ENCODE peak calls at places on chromosome 9, in four cellular contexts. F is IMR-90, I is neuronal stem cell, X is mesenchymal stem cell. H is an unnamed sample.
A peak's percentile ranks its signal among the peaks of the same experiment; 100 is the strongest.

GRCh38 chr9:16092627-16093091 is 539.8 kb downstream of the CCDC171 start:
- DNase-seq in F (no peak), I (no peak), X (peak; percentile 73), H (no peak)

GRCh38 chr9:107228648-107229047 is 54.4 kb upstream of the RAD23B start:
- DNase-seq in F (no peak), I (no peak), X (no peak), H (no peak)

GRCh38 chr9:73863924-73864323 is 633.2 kb upstream of the RORB start:
- DNase-seq in F (no peak), I (no peak), X (no peak), H (no peak)

GRCh38 chr9:18727904-18728303 is 254.0 kb downstream of the ADAMTSL1 start:
- DNase-seq in F (no peak), I (no peak), X (no peak), H (no peak)

GRCh38 chr9:109118802-109119438 is 827 bp downstream of the TMEM245 start:
- DNase-seq in F (peak; percentile 15), I (peak; percentile 37), X (peak; percentile 50), H (peak; percentile 54)

GRCh38 chr9:100088202-100088601 is 10.6 kb downstream of the ERP44 start:
- DNase-seq in F (no peak), I (no peak), X (no peak), H (no peak)

GRCh38 chr9:78958887-78959286 is 612.9 kb upstream of the TLE4 start:
- DNase-seq in F (no peak), I (no peak), X (no peak), H (no peak)

GRCh38 chr9:93673844-93674334 is 97.5 kb downstream of the PHF2 start:
- DNase-seq in F (no peak), I (no peak), X (peak; percentile 6), H (peak; percentile 20)

GRCh38 chr9:22829236-22829635 is 382.6 kb downstream of the DMRTA1 start:
- DNase-seq in F (no peak), I (no peak), X (no peak), H (no peak)

GRCh38 chr9:72527801-72528195 is 6.4 kb downstream of the TMC1 start:
- DNase-seq in F (no peak), I (no peak), X (no peak), H (no peak)
- H4K8ac ChIP-seq in F (peak overlapping the region; percentile 84), I (peak overlapping the region; percentile 21), X (peak overlapping the region; percentile 99), H (no peak overlapping the region)

GRCh38 chr9:110799396-110799795 is 130.8 kb downstream of the MUSK start:
- DNase-seq in F (peak; percentile 33), I (no peak), X (no peak), H (no peak)
- H2AFZ ChIP-seq in F (no peak overlapping the region), I (peak overlapping the region; percentile 5), X (no peak overlapping the region), H (no peak overlapping the region)

GRCh38 chr9:96217756-96218693 is 84.0 kb downstream of the HSD17B3 start:
- DNase-seq in F (peak; percentile 30), I (peak; percentile 81), X (peak; percentile 74), H (peak; percentile 83)

GRCh38 chr9:96215841-96216240 is 86.1 kb downstream of the HSD17B3 start:
- DNase-seq in F (no peak), I (no peak), X (no peak), H (no peak)

GRCh38 chr9:96214639-96215038 is 87.3 kb downstream of the HSD17B3 start:
- DNase-seq in F (no peak), I (no peak), X (no peak), H (no peak)

GRCh38 chr9:96217358-96217755 is 84.6 kb downstream of the HSD17B3 start:
- DNase-seq in F (no peak), I (peak; percentile 39), X (peak; percentile 61), H (no peak)

DNA sequence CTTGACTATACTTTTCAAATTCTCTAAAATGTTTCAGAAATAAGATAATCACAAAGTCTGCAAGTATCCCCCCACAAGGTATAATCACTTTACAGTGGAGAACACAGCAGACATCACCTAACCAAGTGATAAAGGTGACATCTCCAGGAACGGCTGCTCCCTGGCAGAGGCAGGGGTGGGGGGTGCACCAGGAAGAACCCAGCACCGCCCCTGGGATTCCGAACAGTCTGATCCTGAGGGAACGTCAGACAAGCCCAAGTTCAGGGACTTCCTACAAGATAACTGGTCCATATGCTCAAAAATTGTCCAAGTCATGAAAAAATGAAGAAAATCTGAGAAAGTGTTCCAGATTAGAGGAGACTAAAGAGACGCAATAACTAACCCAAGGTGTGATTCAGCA is 85.4 kb downstream of the HSD17B3 start:
- DNase-seq in F (no peak), I (no peak), X (no peak), H (no peak)
- H3K4me2 ChIP-seq in F (no peak overlapping the region), I (no peak overlapping the region), X (no peak overlapping the region), H (no peak overlapping the region)

GRCh38 chr9:95083086-95083768 is 234.3 kb downstream of the FANCC start:
- DNase-seq in F (no peak), I (no peak), X (no peak), H (no peak)
- H4K8ac ChIP-seq in F (no peak overlapping the region), I (no peak overlapping the region), X (peak overlapping the region; percentile 45), H (no peak overlapping the region)

GRCh38 chr9:89025538-89025937 is 34.3 kb downstream of the S1PR3 start:
- DNase-seq in F (no peak), I (no peak), X (no peak), H (no peak)
- H2AFZ ChIP-seq in F (no peak overlapping the region), I (no peak overlapping the region), X (no peak overlapping the region), H (no peak overlapping the region)

DNA sequence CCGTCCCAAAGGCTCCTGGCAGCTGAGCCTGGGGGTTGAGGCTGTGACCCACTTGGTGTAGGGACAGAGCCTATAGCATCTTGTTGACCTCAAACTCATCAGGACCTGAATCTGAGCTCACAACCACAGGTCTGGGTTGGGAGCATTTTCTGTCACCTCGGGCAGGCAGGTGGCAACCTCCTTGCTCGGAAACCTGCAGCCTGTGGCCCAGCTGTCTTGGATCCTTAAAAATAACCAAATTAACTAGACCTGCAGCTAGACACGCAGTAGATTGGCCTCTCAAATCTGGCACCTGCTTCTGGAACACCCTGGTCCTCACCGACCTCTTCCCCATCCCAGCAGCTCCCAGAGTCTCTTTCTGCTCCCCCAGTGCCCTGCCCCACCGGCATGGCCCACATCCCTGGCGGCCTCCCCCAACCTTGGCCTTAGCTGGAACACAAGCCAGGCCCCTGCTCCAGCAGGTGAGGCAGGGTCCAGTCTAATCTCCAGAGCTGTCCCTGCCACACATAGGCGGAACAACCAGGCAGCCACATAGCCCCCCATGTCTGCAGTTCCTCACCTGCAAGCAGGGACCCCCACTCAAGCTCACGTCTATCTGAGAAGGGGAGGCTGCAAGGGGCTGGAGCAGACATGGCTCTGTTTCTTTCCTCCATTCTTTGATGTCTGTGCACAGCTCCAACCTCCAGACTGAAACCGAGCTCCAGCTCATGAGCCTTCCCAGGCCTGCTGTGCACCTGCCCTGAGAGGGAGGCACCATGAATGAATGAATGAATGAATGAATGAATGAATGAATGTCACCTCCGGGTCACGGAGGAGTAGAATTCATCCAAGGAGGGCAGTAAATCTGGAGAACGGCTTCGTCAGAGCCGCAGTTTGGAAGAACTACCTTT is 28.3 kb downstream of the PAEP start:
- DNase-seq in F (no peak), I (no peak), X (no peak), H (no peak)
- H3K4me2 ChIP-seq in F (no peak overlapping the region), I (no peak overlapping the region), X (no peak overlapping the region), H (no peak overlapping the region)

H was measured in H9.